ENCODE peak calls at places on chromosome 11, in six cellular contexts. V, H, T, F, U and J are unnamed samples.

GRCh38 chr11:57980201-57980600 is 43.5 kb upstream of the OR9Q1 start:
- DNase-seq in V (no peak), H (no peak), T (no peak), F (no peak), U (no peak), J (no peak)

GRCh38 chr11:7278314-7278917 is 26.7 kb downstream of the SYT9 start:
- DNase-seq in V (peak), H (peak), T (peak), F (no peak), U (peak), J (no peak)

GRCh38 chr11:64542172-64543125 is 48.6 kb upstream of the SLC22A12 start:
- DNase-seq in V (no peak), H (no peak), T (no peak), F (no peak), U (no peak), J (no peak)

GRCh38 chr11:127003260-127003981 is 2.9 kb upstream of the KIRREL3 start:
- DNase-seq in V (peak), H (peak), T (no peak), F (peak), U (peak), J (peak)

GRCh38 chr11:96095884-96096301 is 172.0 kb upstream of the MTMR2 start:
- DNase-seq in V (no peak), H (no peak), T (no peak), F (no peak), U (no peak), J (no peak)

GRCh38 chr11:898160-898517 is 12.5 kb downstream of the CHID1 start:
- DNase-seq in V (peak), H (peak), T (no peak), F (peak), U (peak), J (no peak)

GRCh38 chr11:3947084-3947483 is 91.6 kb downstream of the STIM1 start:
- DNase-seq in V (peak), H (no peak), T (peak), F (no peak), U (no peak), J (no peak)

GRCh38 chr11:129766858-129767604 is 48.6 kb upstream of the TMEM45B start:
- DNase-seq in V (peak), H (peak), T (peak), F (no peak), U (peak), J (peak)

GRCh38 chr11:133403900-133404299 is 128.4 kb downstream of the OPCML start:
- DNase-seq in V (no peak), H (peak), T (peak), F (no peak), U (peak), J (peak)

GRCh38 chr11:76800466-76801200 is 17.5 kb downstream of the TSKU start:
- DNase-seq in V (no peak), H (no peak), T (no peak), F (no peak), U (no peak), J (no peak)

GRCh38 chr11:65110354-65110861 is 1.3 kb upstream of the TM7SF2 start:
- DNase-seq in V (peak), H (peak), T (peak), F (peak), U (peak), J (peak)

GRCh38 chr11:35014352-35014751 is 97.9 kb downstream of the PDHX start:
- DNase-seq in V (peak), H (no peak), T (no peak), F (no peak), U (no peak), J (no peak)

GRCh38 chr11:73623651-73624050 is 22.7 kb upstream of the PLEKHB1 start:
- DNase-seq in V (no peak), H (no peak), T (peak), F (no peak), U (no peak), J (no peak)

GRCh38 chr11:115391598-115391997 is 112.6 kb downstream of the CADM1 start:
- DNase-seq in V (no peak), H (peak), T (no peak), F (no peak), U (peak), J (peak)

GRCh38 chr11:110527146-110527545 is 97.4 kb downstream of the FDX1 start:
- DNase-seq in V (peak), H (no peak), T (no peak), F (no peak), U (no peak), J (no peak)

GRCh38 chr11:133070053-133070713 is 462.1 kb downstream of the OPCML start:
- DNase-seq in V (no peak), H (peak), T (no peak), F (no peak), U (no peak), J (no peak)

GRCh38 chr11:21897203-21897602 is 295.7 kb upstream of the ANO5 start:
- DNase-seq in V (no peak), H (no peak), T (no peak), F (no peak), U (no peak), J (no peak)

GRCh38 chr11:119685073-119685746 is 43.8 kb downstream of the NECTIN1 start:
- DNase-seq in V (no peak), H (no peak), T (no peak), F (no peak), U (no peak), J (no peak)

GRCh38 chr11:114264381-114264780 is 31.8 kb upstream of the NNMT start:
- DNase-seq in V (no peak), H (no peak), T (no peak), F (no peak), U (no peak), J (no peak)

GRCh38 chr11:45805305-45806071 is 539 bp downstream of the SLC35C1 start:
- DNase-seq in V (peak), H (peak), T (peak), F (no peak), U (peak), J (peak)

GRCh38 chr11:117995472-117995871 is 9.3 kb downstream of the IL10RA start:
- DNase-seq in V (no peak), H (no peak), T (no peak), F (no peak), U (no peak), J (no peak)

GRCh38 chr11:59865031-59865430 is 1.3 kb downstream of the TCN1 start:
- DNase-seq in V (no peak), H (no peak), T (no peak), F (no peak), U (no peak), J (no peak)

GRCh38 chr11:69647349-69647748 is 6.4 kb downstream of the CCND1 start:
- DNase-seq in V (no peak), H (no peak), T (no peak), F (no peak), U (no peak), J (no peak)

GRCh38 chr11:47466701-47467250 is 17.8 kb upstream of the RAPSN start:
- DNase-seq in V (peak), H (peak), T (peak), F (no peak), U (no peak), J (no peak)